ENCODE peak calls at places on chromosomes 6 and 20, in ten cellular contexts. Z is MV-4-11; J is stimulated activated CD4-positive, alpha-beta T cell treated with anti-CD3 and anti-CD28 coated beads, Interleukin-4, amount 100 ng/mL, for 4 hours; M is amygdala; Y is mammary epithelial cell; W is natural killer cell; G is globus pallidus; Q is KBM-7; I is T-helper 1 cell; N is ureter. E is an unnamed sample.

GRCh38 chr6:133551847-133552331 is 310.7 kb downstream of the EYA4 start:
- DNase-seq in Z (no peak), J (no peak), M (no peak), Y (peak; percentile 41), W (no peak), G (no peak), Q (no peak), I (no peak), N (no peak), E (no peak)

GRCh38 chr6:44828780-44829179 is 441.3 kb downstream of the CDC5L start:
- DNase-seq in Z (peak; percentile 76), J (no peak), M (no peak), Y (no peak), W (no peak), G (no peak), Q (peak; percentile 4), I (no peak), N (no peak), E (peak; percentile 8)

GRCh38 chr6:108736832-108737231 is 111.4 kb upstream of the ARMC2 start:
- DNase-seq in Z (peak; percentile 46), J (no peak), M (no peak), Y (peak; percentile 85), W (no peak), G (no peak), Q (no peak), I (no peak), N (no peak), E (no peak)

GRCh38 chr20:49446808-49447207 is 35.7 kb downstream of the KCNB1 start:
- DNase-seq in Z (peak; percentile 30), J (no peak), M (peak; percentile 61), Y (no peak), W (no peak), G (peak; percentile 35), Q (peak; percentile 15), I (no peak), N (peak; percentile 85), E (no peak)

GRCh38 chr6:118652051-118652699 is 784 bp upstream of the CEP85L start:
- DNase-seq in Z (no peak), J (no peak), M (no peak), Y (no peak), W (no peak), G (no peak), Q (no peak), I (no peak), N (no peak), E (no peak)

GRCh38 chr20:45164906-45165305 is 9.8 kb upstream of the PI3 start:
- DNase-seq in Z (no peak), J (no peak), M (no peak), Y (no peak), W (no peak), G (no peak), Q (no peak), I (no peak), N (no peak), E (no peak)

GRCh38 chr20:16062661-16063591 is 510.3 kb downstream of the KIF16B start:
- DNase-seq in Z (no peak), J (no peak), M (no peak), Y (peak; percentile 26), W (no peak), G (no peak), Q (no peak), I (no peak), N (no peak), E (no peak)

GRCh38 chr6:3026811-3027626 is 27.3 kb downstream of the NQO2 start:
- DNase-seq in Z (peak; percentile 87), J (no peak), M (no peak), Y (no peak), W (peak; percentile 25), G (peak; percentile 45), Q (peak; percentile 33), I (no peak), N (peak; percentile 39), E (peak; percentile 92)

GRCh38 chr6:110990835-110991576 is 9.2 kb downstream of the RPF2 start:
- DNase-seq in Z (no peak), J (no peak), M (no peak), Y (no peak), W (no peak), G (no peak), Q (peak; percentile 11), I (no peak), N (no peak), E (no peak)

GRCh38 chr6:94487371-94487770 is 1068.0 kb upstream of the EPHA7 start:
- DNase-seq in Z (no peak), J (no peak), M (no peak), Y (peak; percentile 2), W (no peak), G (no peak), Q (no peak), I (no peak), N (no peak), E (no peak)

GRCh38 chr20:37345339-37346231 is at the start of gene SRC:
- DNase-seq in Z (peak; percentile 42), J (peak; percentile 53), M (peak; percentile 52), Y (peak; percentile 77), W (peak; percentile 44), G (peak; percentile 29), Q (peak; percentile 46), I (peak; percentile 27), N (peak; percentile 93), E (peak; percentile 47)

GRCh38 chr6:23329091-23329490 is 759.7 kb downstream of the HDGFL1 start:
- DNase-seq in Z (no peak), J (no peak), M (no peak), Y (no peak), W (no peak), G (no peak), Q (no peak), I (no peak), N (no peak), E (no peak)

GRCh38 chr6:54142889-54143519 is 31.8 kb downstream of the MLIP start:
- DNase-seq in Z (no peak), J (no peak), M (no peak), Y (no peak), W (no peak), G (no peak), Q (no peak), I (no peak), N (no peak), E (no peak)

GRCh38 chr6:108598316-108598863 is 37.7 kb downstream of the FOXO3 start:
- DNase-seq in Z (peak; percentile 79), J (no peak), M (no peak), Y (no peak), W (no peak), G (no peak), Q (peak; percentile 73), I (no peak), N (no peak), E (peak; percentile 79)

GRCh38 chr20:44384423-44385027 is 29.0 kb downstream of the HNF4A start:
- DNase-seq in Z (peak; percentile 43), J (peak; percentile 85), M (peak; percentile 82), Y (peak; percentile 61), W (peak; percentile 83), G (peak; percentile 31), Q (peak; percentile 61), I (peak; percentile 69), N (peak; percentile 73), E (peak; percentile 81)

GRCh38 chr6:149614352-149614751 is 34.2 kb downstream of the KATNA1 start:
- DNase-seq in Z (no peak), J (no peak), M (no peak), Y (peak; percentile 68), W (no peak), G (no peak), Q (no peak), I (no peak), N (no peak), E (no peak)

GRCh38 chr6:100962466-100962865 is 81.3 kb upstream of the ASCC3 start:
- DNase-seq in Z (no peak), J (no peak), M (no peak), Y (no peak), W (no peak), G (no peak), Q (no peak), I (no peak), N (no peak), E (no peak)

GRCh38 chr6:144912474-144912873 is 627.3 kb downstream of the UTRN start:
- DNase-seq in Z (peak; percentile 88), J (no peak), M (no peak), Y (peak; percentile 44), W (no peak), G (no peak), Q (peak; percentile 7), I (no peak), N (no peak), E (no peak)

GRCh38 chr6:2961491-2961890 is 9.9 kb downstream of the SERPINB6 start:
- DNase-seq in Z (no peak), J (no peak), M (no peak), Y (no peak), W (no peak), G (no peak), Q (no peak), I (no peak), N (no peak), E (peak; percentile 36)

GRCh38 chr20:48761023-48761785 is 66.6 kb downstream of the PREX1 start:
- DNase-seq in Z (peak; percentile 60), J (no peak), M (no peak), Y (no peak), W (no peak), G (no peak), Q (peak; percentile 56), I (peak; percentile 36), N (no peak), E (no peak)

GRCh38 chr6:108561742-108562502 is 1.2 kb downstream of the FOXO3 start:
- DNase-seq in Z (no peak), J (no peak), M (peak; percentile 13), Y (peak; percentile 62), W (peak; percentile 33), G (no peak), Q (no peak), I (no peak), N (peak; percentile 50), E (peak; percentile 39)

GRCh38 chr20:47680804-47681529 is 104.3 kb downstream of the SULF2 start:
- DNase-seq in Z (peak; percentile 18), J (no peak), M (no peak), Y (no peak), W (no peak), G (no peak), Q (no peak), I (no peak), N (no peak), E (no peak)

GRCh38 chr6:102488729-102489128 is 1095.2 kb downstream of the GRIK2 start:
- DNase-seq in Z (peak; percentile 1), J (no peak), M (no peak), Y (peak; percentile 46), W (no peak), G (no peak), Q (no peak), I (no peak), N (no peak), E (no peak)

GRCh38 chr20:52484438-52484837 is 292.9 kb upstream of the ZFP64 start:
- DNase-seq in Z (no peak), J (no peak), M (no peak), Y (peak; percentile 0), W (no peak), G (no peak), Q (no peak), I (no peak), N (no peak), E (no peak)

GRCh38 chr20:41476446-41476845 is 109.8 kb upstream of the EMILIN3 start:
- DNase-seq in Z (no peak), J (no peak), M (no peak), Y (no peak), W (no peak), G (no peak), Q (no peak), I (no peak), N (no peak), E (no peak)

GRCh38 chr6:18823782-18824386 is 436.7 kb downstream of the RNF144B start:
- DNase-seq in Z (peak; percentile 34), J (peak; percentile 8), M (no peak), Y (peak; percentile 28), W (no peak), G (no peak), Q (peak; percentile 47), I (no peak), N (no peak), E (peak; percentile 85)

GRCh38 chr6:147161253-147161973 is 42.8 kb upstream of the STXBP5 start:
- DNase-seq in Z (no peak), J (no peak), M (no peak), Y (no peak), W (no peak), G (no peak), Q (no peak), I (no peak), N (no peak), E (no peak)

GRCh38 chr6:72865467-72865866 is 243.6 kb downstream of the KCNQ5 start:
- DNase-seq in Z (no peak), J (no peak), M (no peak), Y (peak; percentile 52), W (no peak), G (no peak), Q (no peak), I (no peak), N (no peak), E (no peak)